ENCODE peak calls at places on chromosome 16, in ten cellular contexts. X, Y, B, V, K, D, N, J, R and M are unnamed samples.

GRCh38 chr16:4713663-4714501 is 20.2 kb downstream of the ANKS3 start:
- DNase-seq in X (no peak), Y (no peak), B (no peak), V (no peak), K (no peak), D (no peak), N (no peak), J (no peak), R (no peak), M (no peak)

GRCh38 chr16:57262841-57263584 is 18.0 kb downstream of the ARL2BP start:
- DNase-seq in X (no peak), Y (no peak), B (no peak), V (no peak), K (no peak), D (no peak), N (no peak), J (no peak), R (no peak), M (no peak)

GRCh38 chr16:49576173-49576494 is 202.5 kb downstream of the C16orf78 start:
- DNase-seq in X (no peak), Y (no peak), B (no peak), V (no peak), K (no peak), D (no peak), N (no peak), J (no peak), R (no peak), M (no peak)

GRCh38 chr16:46857261-46857962 is 26.4 kb upstream of the C16orf87 start:
- DNase-seq in X (peak), Y (no peak), B (peak), V (no peak), K (peak), D (no peak), N (no peak), J (peak), R (peak), M (peak)

GRCh38 chr16:15973997-15974396 is 24.6 kb downstream of the ABCC1 start:
- DNase-seq in X (no peak), Y (no peak), B (no peak), V (no peak), K (no peak), D (no peak), N (no peak), J (no peak), R (no peak), M (no peak)

GRCh38 chr16:3696425-3697218 is 20.7 kb downstream of the TRAP1 start:
- DNase-seq in X (peak), Y (peak), B (peak), V (no peak), K (no peak), D (no peak), N (no peak), J (peak), R (peak), M (no peak)

GRCh38 chr16:4455951-4456350 is 18.5 kb downstream of the NMRAL1 start:
- DNase-seq in X (no peak), Y (no peak), B (no peak), V (no peak), K (no peak), D (no peak), N (no peak), J (no peak), R (no peak), M (no peak)

GRCh38 chr16:66418165-66418962 is 8.7 kb upstream of the BEAN1 start:
- DNase-seq in X (no peak), Y (no peak), B (no peak), V (no peak), K (no peak), D (no peak), N (no peak), J (no peak), R (no peak), M (no peak)

GRCh38 chr16:79253100-79253631 is 347.4 kb downstream of the MAF start:
- DNase-seq in X (no peak), Y (no peak), B (no peak), V (no peak), K (no peak), D (no peak), N (no peak), J (no peak), R (no peak), M (no peak)

GRCh38 chr16:19882641-19883040 is 2.0 kb downstream of the GPRC5B start:
- DNase-seq in X (no peak), Y (no peak), B (no peak), V (no peak), K (peak), D (no peak), N (no peak), J (no peak), R (no peak), M (no peak)

GRCh38 chr16:89246903-89247733 is 29.6 kb downstream of the ZNF778 start:
- DNase-seq in X (peak), Y (peak), B (peak), V (peak), K (peak), D (peak), N (peak), J (peak), R (peak), M (peak)

GRCh38 chr16:67915831-67916723 is 15.6 kb downstream of the CTRL start:
- DNase-seq in X (no peak), Y (no peak), B (no peak), V (no peak), K (no peak), D (no peak), N (no peak), J (no peak), R (peak), M (no peak)

GRCh38 chr16:56101480-56101879 is 89.8 kb upstream of the GNAO1 start:
- DNase-seq in X (no peak), Y (no peak), B (no peak), V (no peak), K (no peak), D (no peak), N (no peak), J (no peak), R (no peak), M (no peak)

GRCh38 chr16:87501117-87501516 is 8.3 kb upstream of the ZCCHC14 start:
- DNase-seq in X (no peak), Y (no peak), B (no peak), V (no peak), K (no peak), D (no peak), N (no peak), J (no peak), R (no peak), M (no peak)

GRCh38 chr16:50297301-50298074 is 31.1 kb downstream of the ADCY7 start:
- DNase-seq in X (no peak), Y (no peak), B (no peak), V (no peak), K (no peak), D (no peak), N (no peak), J (no peak), R (no peak), M (no peak)

GRCh38 chr16:66457888-66458287 is 30.8 kb downstream of the BEAN1 start:
- DNase-seq in X (no peak), Y (no peak), B (no peak), V (no peak), K (no peak), D (no peak), N (no peak), J (peak), R (peak), M (no peak)

GRCh38 chr16:60458255-60458654 is 1578.0 kb downstream of the CDH8 start:
- DNase-seq in X (no peak), Y (no peak), B (no peak), V (no peak), K (no peak), D (no peak), N (no peak), J (no peak), R (no peak), M (no peak)

GRCh38 chr16:3317315-3317999 is 12.2 kb downstream of the ZNF75A start:
- DNase-seq in X (peak), Y (no peak), B (peak), V (no peak), K (no peak), D (no peak), N (no peak), J (peak), R (no peak), M (no peak)

GRCh38 chr16:81836279-81837054 is 57.4 kb downstream of the PLCG2 start:
- DNase-seq in X (peak), Y (no peak), B (no peak), V (no peak), K (no peak), D (no peak), N (no peak), J (no peak), R (peak), M (peak)

GRCh38 chr16:4825196-4825595 is 21.9 kb downstream of the GLYR1 start:
- DNase-seq in X (no peak), Y (no peak), B (no peak), V (no peak), K (no peak), D (no peak), N (no peak), J (no peak), R (no peak), M (no peak)

GRCh38 chr16:3982216-3982615 is 101.7 kb upstream of the CREBBP start:
- DNase-seq in X (no peak), Y (no peak), B (no peak), V (no peak), K (no peak), D (no peak), N (no peak), J (no peak), R (no peak), M (no peak)

GRCh38 chr16:868846-869822 is 68.6 kb upstream of the GNG13 start:
- DNase-seq in X (no peak), Y (no peak), B (no peak), V (no peak), K (no peak), D (no peak), N (no peak), J (no peak), R (no peak), M (no peak)

GRCh38 chr16:89292443-89293078 is 75.1 kb downstream of the ZNF778 start:
- DNase-seq in X (no peak), Y (no peak), B (no peak), V (no peak), K (no peak), D (no peak), N (no peak), J (no peak), R (no peak), M (no peak)

GRCh38 chr16:56282455-56282854 is 91.2 kb downstream of the GNAO1 start:
- DNase-seq in X (no peak), Y (no peak), B (no peak), V (no peak), K (no peak), D (no peak), N (no peak), J (no peak), R (no peak), M (no peak)

GRCh38 chr16:77574867-77575619 is 140.2 kb upstream of the ADAMTS18 start:
- DNase-seq in X (peak), Y (no peak), B (peak), V (no peak), K (no peak), D (no peak), N (no peak), J (no peak), R (peak), M (no peak)

GRCh38 chr16:642189-643049 is 791 bp downstream of the MCRIP2 start:
- DNase-seq in X (no peak), Y (no peak), B (peak), V (no peak), K (peak), D (peak), N (peak), J (peak), R (no peak), M (no peak)

GRCh38 chr16:85928411-85928820 is 29.5 kb downstream of the IRF8 start:
- DNase-seq in X (no peak), Y (no peak), B (peak), V (no peak), K (no peak), D (no peak), N (no peak), J (peak), R (no peak), M (no peak)

GRCh38 chr16:85819245-85819644 is 19.8 kb downstream of the COX4I1 start:
- DNase-seq in X (peak), Y (peak), B (peak), V (peak), K (peak), D (peak), N (peak), J (peak), R (peak), M (peak)

GRCh38 chr16:57039148-57039812 is 49.9 kb downstream of the NLRC5 start:
- DNase-seq in X (peak), Y (no peak), B (peak), V (no peak), K (no peak), D (peak), N (peak), J (peak), R (no peak), M (peak)

GRCh38 chr16:28845173-28846079 is 722 bp downstream of the TUFM start:
- DNase-seq in X (peak), Y (no peak), B (peak), V (no peak), K (peak), D (peak), N (no peak), J (peak), R (peak), M (peak)

GRCh38 chr16:56549744-56550385 is 15.0 kb upstream of the MT4 start:
- DNase-seq in X (peak), Y (no peak), B (peak), V (no peak), K (no peak), D (no peak), N (no peak), J (no peak), R (peak), M (no peak)

GRCh38 chr16:66539628-66540469 is 10.1 kb downstream of the TK2 start:
- DNase-seq in X (peak), Y (no peak), B (peak), V (no peak), K (no peak), D (no peak), N (no peak), J (no peak), R (peak), M (peak)

GRCh38 chr16:52871481-52871880 is 181.2 kb downstream of the CHD9NB start:
- DNase-seq in X (no peak), Y (no peak), B (no peak), V (no peak), K (no peak), D (no peak), N (no peak), J (no peak), R (no peak), M (no peak)

GRCh38 chr16:12293017-12293618 is 316.6 kb downstream of the SNX29 start:
- DNase-seq in X (no peak), Y (no peak), B (peak), V (no peak), K (no peak), D (no peak), N (no peak), J (no peak), R (no peak), M (no peak)

GRCh38 chr16:58417600-58417999 is 25.3 kb downstream of the GINS3 start:
- DNase-seq in X (no peak), Y (no peak), B (no peak), V (no peak), K (no peak), D (no peak), N (no peak), J (no peak), R (no peak), M (no peak)

GRCh38 chr16:20849587-20850390 is 43.5 kb downstream of the REXO5 start:
- DNase-seq in X (peak), Y (peak), B (peak), V (no peak), K (peak), D (peak), N (peak), J (peak), R (peak), M (peak)

GRCh38 chr16:85484337-85485295 is 128.5 kb upstream of the GSE1 start:
- DNase-seq in X (no peak), Y (no peak), B (no peak), V (peak), K (no peak), D (no peak), N (no peak), J (no peak), R (no peak), M (no peak)

GRCh38 chr16:72295914-72296313 is 124.0 kb upstream of the PMFBP1 start:
- DNase-seq in X (no peak), Y (no peak), B (no peak), V (no peak), K (no peak), D (no peak), N (no peak), J (no peak), R (no peak), M (no peak)

GRCh38 chr16:8966781-8967436 is 3.2 kb upstream of the USP7 start:
- DNase-seq in X (no peak), Y (no peak), B (no peak), V (no peak), K (no peak), D (no peak), N (peak), J (no peak), R (peak), M (no peak)